ENCODE peak calls at places on chromosomes 5 and 9, in four cellular contexts. R is GM12878, K is K562, S is H1. M is an unnamed sample. For H3K4me1, the result is how much of the 10 kb centered on the place peaks cover.

GRCh38 chr5:66896207-66896606 is 300.0 kb downstream of the MAST4 start:
- DNase-seq in R (no peak), S (no peak), K (peak), M (no peak)

GRCh38 chr9:27888661-27889295 is 315.5 kb upstream of the C9orf72 start:
- DNase-seq in R (peak), S (peak), K (peak), M (peak)

GRCh38 chr5:39076757-39077475 is 2.7 kb upstream of the RICTOR start:
- DNase-seq in K (peak), R (peak), S (no peak), M (no peak)

GRCh38 chr5:138626333-138626944 is 51.2 kb upstream of the HSPA9 start:
- DNase-seq in K (no peak), R (no peak), S (no peak), M (no peak)

GRCh38 chr5:90170231-90170630 is 239.3 kb downstream of the CETN3 start:
- DNase-seq in K (no peak), S (no peak), R (no peak), M (no peak)

GRCh38 chr5:1882337-1883119 is at the start of gene IRX4:
- DNase-seq in R (no peak), S (peak), K (no peak), M (no peak)

GRCh38 chr9:4435197-4435596 is 55.1 kb upstream of the SLC1A1 start:
- DNase-seq in S (no peak), R (no peak), K (no peak), M (no peak)

GRCh38 chr5:163306421-163306820 is 131.0 kb upstream of the CCNG1 start:
- DNase-seq in R (no peak), S (no peak), K (peak), M (peak)

GRCh38 chr9:504921-505821 is 290.5 kb downstream of the DOCK8 start:
- DNase-seq in K (no peak), R (no peak), S (peak), M (no peak)

GRCh38 chr9:29966247-29966646 is 2393.0 kb upstream of the C9orf72 start:
- DNase-seq in S (no peak), R (no peak), K (no peak), M (no peak)

GRCh38 chr5:173789031-173789920 is 98.9 kb upstream of the CPEB4 start:
- DNase-seq in S (no peak), K (no peak), R (no peak), M (peak)

GRCh38 chr9:126626117-126627022 is 12.6 kb downstream of the LMX1B start:
- DNase-seq in R (no peak), K (no peak), S (peak), M (no peak)

GRCh38 chr9:107067715-107068416 is 204.9 kb downstream of the ZNF462 start:
- DNase-seq in R (no peak), K (no peak), S (no peak), M (no peak)

GRCh38 chr9:78973906-78974305 is 597.9 kb upstream of the TLE4 start:
- DNase-seq in K (no peak), S (no peak), R (no peak), M (no peak)

GRCh38 chr9:126985870-126986498 is 71.4 kb downstream of the RALGPS1 start:
- DNase-seq in S (no peak), K (peak), R (peak), M (peak)

GRCh38 chr5:83342475-83342874 is 129.1 kb upstream of the VCAN start:
- DNase-seq in R (no peak), S (no peak), K (no peak), M (no peak)

GRCh38 chr9:35756743-35757526 is 2.9 kb upstream of the MSMP start:
- DNase-seq in R (no peak), S (peak), K (peak), M (peak)

GRCh38 chr5:61683926-61684325 is 351.9 kb downstream of the ZSWIM6 start:
- DNase-seq in R (no peak), S (no peak), K (no peak), M (no peak)

GRCh38 chr9:129885018-129885669 is 49.9 kb downstream of the USP20 start:
- DNase-seq in S (peak), R (peak), K (peak), M (peak)

GRCh38 chr5:10456583-10457562 is 15.2 kb downstream of the ROPN1L start:
- DNase-seq in S (no peak), K (no peak), R (no peak), M (no peak)

GRCh38 chr5:180389252-180390101 is 36.3 kb upstream of the GFPT2 start:
- DNase-seq in R (no peak), S (peak), K (no peak), M (no peak)

GRCh38 chr5:54357371-54358058 is 47.1 kb upstream of the ARL15 start:
- DNase-seq in S (no peak), R (no peak), K (no peak), M (no peak)

GRCh38 chr9:129685220-129685932 is 19.9 kb downstream of the PRRX2 start:
- DNase-seq in K (no peak), R (no peak), S (no peak), M (no peak)

GRCh38 chr9:137423810-137424291 is 658 bp downstream of the NOXA1 start:
- DNase-seq in S (no peak), K (peak), R (no peak), M (no peak)

GRCh38 chr5:139668064-139668880 is 20.1 kb downstream of the CXXC5 start:
- DNase-seq in R (no peak), S (no peak), K (peak), M (no peak)

GRCh38 chr9:93235278-93235960 is 51.5 kb downstream of the WNK2 start:
- DNase-seq in S (no peak), K (no peak), R (no peak), M (no peak)

GRCh38 chr9:107681988-107682387 is 192.4 kb upstream of the KLF4 start:
- DNase-seq in S (no peak), K (no peak), R (no peak), M (no peak)

GRCh38 chr5:8993031-8993430 is 552.8 kb downstream of the SEMA5A start:
- DNase-seq in R (no peak), K (no peak), S (no peak), M (no peak)

GRCh38 chr5:43256261-43256966 is 56.8 kb downstream of the HMGCS1 start:
- DNase-seq in R (no peak), K (no peak), S (no peak), M (no peak)

GRCh38 chr5:64939772-64940510 is 171.2 kb downstream of the CWC27 start:
- DNase-seq in K (peak), R (no peak), S (peak), M (peak)

GRCh38 chr5:138635268-138635667 is 60.1 kb upstream of the HSPA9 start:
- DNase-seq in S (no peak), K (no peak), R (no peak), M (no peak)

GRCh38 chr5:133611357-133612020 is 852 bp downstream of the FSTL4 start:
- DNase-seq in S (peak), R (no peak), K (no peak), M (no peak)

GRCh38 chr9:69573666-69574456 is 98.3 kb downstream of the APBA1 start:
- DNase-seq in K (no peak), R (no peak), S (no peak), M (no peak)

GRCh38 chr5:7434937-7435336 is 39.0 kb downstream of the ADCY2 start:
- DNase-seq in R (no peak), K (no peak), S (no peak), M (no peak)

GRCh38 chr5:178524093-178524882 is 65.9 kb downstream of the COL23A1 start:
- DNase-seq in R (no peak), K (no peak), S (no peak), M (no peak)

GRCh38 chr9:84843175-84843824 is 173.8 kb downstream of the NTRK2 start:
- DNase-seq in R (no peak), K (no peak), S (no peak), M (no peak)

DNA sequence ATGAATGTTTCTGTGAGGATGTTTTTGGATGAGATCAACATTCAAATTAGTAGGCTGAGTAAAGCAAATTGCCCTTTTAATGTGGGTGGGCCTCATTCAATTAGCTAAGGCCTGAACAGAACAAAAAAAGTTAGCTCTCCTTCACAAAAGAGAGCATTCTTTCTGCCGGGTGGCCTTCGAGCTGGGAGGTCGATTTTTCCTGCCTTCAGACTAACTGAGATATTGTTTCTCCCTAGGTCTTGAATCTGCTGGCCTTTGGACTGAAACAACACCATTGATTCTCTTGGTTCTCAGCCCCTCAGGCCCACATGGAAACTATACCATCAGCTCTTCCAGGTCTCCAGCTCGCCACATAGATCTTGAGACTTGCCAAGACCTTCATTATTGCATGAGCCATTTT is 29.1 kb upstream of the FREM1 start:
- DNase-seq in K (no peak), R (no peak), S (no peak), M (no peak)
- TF ChIP-seq HDAC2 in K (no peak), R (no peak), S (no peak), M (no peak)

DNA sequence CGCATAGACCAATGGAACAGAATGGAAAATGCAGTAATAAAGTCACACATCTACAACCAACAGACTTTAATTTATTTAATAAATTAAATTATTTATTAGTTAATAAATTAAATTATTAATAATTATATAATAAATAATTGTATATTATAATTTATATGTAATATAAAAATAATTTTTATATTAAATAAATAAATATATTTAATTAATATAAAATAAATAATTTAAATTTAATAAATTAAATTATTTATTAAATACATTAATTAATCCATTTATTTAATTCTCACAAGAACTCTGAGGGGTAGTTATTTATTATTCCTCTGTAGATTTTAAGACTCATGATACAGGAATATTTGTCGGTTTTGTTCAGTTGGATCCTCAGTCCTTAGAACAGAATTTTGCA is 176.1 kb upstream of the ADAMTS19 start:
- DNase-seq in S (no peak), R (no peak), K (no peak), M (no peak)
- H3K4me1 ChIP-seq in S (under half), R (under half), K (under half), M (under half)

GRCh38 chr5:141413540-141414069 is 818 bp downstream of the PCDHGA10 start:
- DNase-seq in K (no peak), S (peak), R (no peak), M (no peak)
- TF ChIP-seq SP1 in K (no peak), S (no peak), R (no peak), M (no peak)

GRCh38 chr9:14031015-14031414 is 282.9 kb downstream of the NFIB start:
- DNase-seq in S (no peak), R (no peak), K (peak), M (no peak)
- TF ChIP-seq HDAC2 in S (no peak), R (no peak), K (no peak), M (no peak)

DNA sequence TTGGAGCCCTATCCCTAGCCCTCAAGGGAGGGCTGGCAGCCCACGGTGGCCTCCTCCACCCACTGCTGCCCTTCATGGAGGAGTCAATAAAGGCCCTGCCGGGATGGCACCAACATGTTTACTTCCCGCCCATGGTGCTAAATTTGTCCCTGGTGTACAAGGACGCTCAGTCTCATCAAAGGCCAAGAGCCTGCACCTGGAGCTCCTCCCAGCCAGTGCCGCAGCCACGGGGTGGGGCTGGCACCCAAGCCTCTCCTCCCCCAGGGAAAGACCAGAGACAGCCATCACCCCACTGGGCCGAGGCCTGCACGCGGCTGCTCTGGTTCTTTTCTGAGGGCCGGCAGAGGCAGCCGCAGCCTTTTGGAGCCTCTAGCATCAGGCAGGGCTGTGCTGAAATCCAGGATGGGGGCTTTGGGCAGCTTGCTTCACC is 34.8 kb upstream of the RXRA start:
- DNase-seq in K (no peak), R (no peak), S (no peak), M (peak)
- H3K4me1 ChIP-seq in K (under half), R (under half), S (under half), M (half or more)

GRCh38 chr5:74576941-74577456 is 63.5 kb downstream of the ENC1 start:
- DNase-seq in R (peak), K (no peak), S (no peak), M (no peak)
- TF ChIP-seq SP1 in R (no peak), K (no peak), S (no peak), M (no peak)

GRCh38 chr9:38278931-38279532 is 113.5 kb upstream of the ALDH1B1 start:
- DNase-seq in S (no peak), R (no peak), K (no peak), M (no peak)

GRCh38 chr9:38280251-38280800 is 112.2 kb upstream of the ALDH1B1 start:
- DNase-seq in K (no peak), S (peak), R (no peak), M (no peak)

GRCh38 chr9:38281917-38282316 is 110.6 kb upstream of the ALDH1B1 start:
- DNase-seq in S (no peak), R (no peak), K (no peak), M (no peak)

GRCh38 chr9:38282756-38283155 is 109.7 kb upstream of the ALDH1B1 start:
- DNase-seq in R (no peak), S (no peak), K (no peak), M (no peak)

GRCh38 chr9:38281196-38281595 is 111.3 kb upstream of the ALDH1B1 start:
- DNase-seq in K (no peak), R (no peak), S (no peak), M (no peak)
- TF ChIP-seq HDAC2 in K (no peak), R (no peak), S (no peak), M (no peak)

DNA sequence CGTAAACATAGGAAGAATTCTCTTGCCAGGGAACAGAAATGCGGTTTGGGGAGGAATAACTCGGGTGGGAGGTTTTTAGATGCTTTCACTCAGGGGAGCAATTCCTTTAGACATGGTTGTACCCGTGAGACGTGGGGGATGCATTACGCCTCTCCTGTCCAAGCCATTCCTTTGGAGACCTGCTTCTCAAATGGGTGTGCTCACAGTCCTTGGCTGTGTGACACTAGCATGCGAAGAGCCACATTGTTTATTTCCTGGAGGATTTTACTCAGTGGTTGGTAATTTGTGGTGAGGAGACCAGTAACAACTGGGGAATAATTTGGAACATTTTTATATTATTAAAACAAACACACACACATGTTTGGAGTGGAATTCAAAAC is 18.5 kb downstream of the COL15A1 start:
- DNase-seq in S (no peak), K (no peak), R (no peak), M (no peak)
- H3K4me1 ChIP-seq in S (under half), K (under half), R (under half), M (under half)